ENCODE peak calls at places on chromosomes 16 and 17, in six cellular contexts. W is NB4, G is K562, K is A549, Z is HepG2, U is GM12878. I is an unnamed sample.

GRCh38 chr16:34078697-34079096 is 619.3 kb downstream of the TP53TG3F start:
- DNase-seq in W (peak; percentile 9), G (no peak), K (no peak), Z (no peak), U (no peak), I (peak; percentile 92)

GRCh38 chr16:19644877-19645276 is 73.2 kb downstream of the KNOP1 start:
- DNase-seq in W (no peak), G (no peak), K (no peak), Z (no peak), U (no peak), I (no peak)

GRCh38 chr16:21157632-21158031 is 842 bp upstream of the LDAF1 start:
- DNase-seq in W (no peak), G (no peak), K (no peak), Z (no peak), U (no peak), I (no peak)

GRCh38 chr16:22739077-22739476 is 74.9 kb upstream of the HS3ST2 start:
- DNase-seq in W (peak; percentile 41), G (no peak), K (no peak), Z (no peak), U (no peak), I (no peak)

GRCh38 chr16:60815033-60815432 is 1221.2 kb downstream of the CDH8 start:
- DNase-seq in W (no peak), G (no peak), K (no peak), Z (no peak), U (no peak), I (no peak)

GRCh38 chr17:78154903-78155811 is 9.0 kb downstream of the C17orf99 start:
- DNase-seq in W (no peak), G (no peak), K (no peak), Z (no peak), U (peak; percentile 97), I (no peak)

GRCh38 chr17:17683710-17684365 is 2.6 kb downstream of the RAI1 start:
- DNase-seq in W (no peak), G (no peak), K (no peak), Z (no peak), U (no peak), I (no peak)

GRCh38 chr16:75620326-75621169 is 2.5 kb downstream of the ADAT1 start:
- DNase-seq in W (no peak), G (peak; percentile 74), K (no peak), Z (no peak), U (no peak), I (no peak)

GRCh38 chr17:78767806-78768205 is 14.3 kb downstream of the CYTH1 start:
- DNase-seq in W (no peak), G (no peak), K (no peak), Z (no peak), U (no peak), I (peak; percentile 54)

GRCh38 chr16:84834403-84834772 is 14.6 kb downstream of the CRISPLD2 start:
- DNase-seq in W (no peak), G (no peak), K (no peak), Z (no peak), U (no peak), I (no peak)

GRCh38 chr16:66516808-66517585 is 32.9 kb downstream of the TK2 start:
- DNase-seq in W (peak; percentile 100), G (peak; percentile 95), K (peak; percentile 99), Z (peak; percentile 100), U (peak; percentile 98), I (peak; percentile 100)
- TF ChIP-seq MYC in W (peak; percentile 94), G (no peak), K (peak; percentile 90), Z (peak; percentile 97), U (no peak), I (no peak)

DNA sequence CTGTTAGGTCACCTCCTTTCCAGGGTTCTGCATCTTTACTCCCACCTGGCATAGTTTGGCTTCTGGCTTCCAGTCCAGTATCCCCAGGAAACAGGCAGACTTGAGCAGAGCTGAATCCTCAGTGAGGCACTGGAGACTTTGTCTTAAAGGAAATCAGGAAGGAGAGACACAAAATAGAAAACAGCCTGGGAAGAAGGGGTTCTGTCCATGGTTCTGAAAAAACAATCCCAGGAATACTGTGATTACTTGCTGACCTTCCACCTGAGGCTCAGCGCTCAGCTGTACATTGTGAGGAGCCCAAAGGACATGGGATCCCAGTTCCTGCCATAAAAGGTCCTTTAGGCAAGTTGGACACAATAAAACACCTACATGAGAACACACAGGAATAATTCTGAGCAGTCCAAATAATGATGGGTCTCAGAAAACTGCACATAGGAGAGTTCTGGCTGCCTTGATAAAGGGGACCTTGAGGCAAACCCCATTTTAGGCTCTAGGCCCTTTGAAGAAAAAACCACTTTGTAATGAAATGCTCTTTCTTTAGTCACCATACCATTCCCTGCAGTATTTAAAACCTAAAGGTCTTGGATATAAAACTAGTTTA is 81.4 kb upstream of the CRHR1 start:
- DNase-seq in W (no peak), G (no peak), K (peak; percentile 37), Z (no peak), U (no peak), I (peak; percentile 29)
- TF ChIP-seq MYC in W (no peak), G (no peak), K (no peak), Z (no peak), U (no peak), I (no peak)

DNA sequence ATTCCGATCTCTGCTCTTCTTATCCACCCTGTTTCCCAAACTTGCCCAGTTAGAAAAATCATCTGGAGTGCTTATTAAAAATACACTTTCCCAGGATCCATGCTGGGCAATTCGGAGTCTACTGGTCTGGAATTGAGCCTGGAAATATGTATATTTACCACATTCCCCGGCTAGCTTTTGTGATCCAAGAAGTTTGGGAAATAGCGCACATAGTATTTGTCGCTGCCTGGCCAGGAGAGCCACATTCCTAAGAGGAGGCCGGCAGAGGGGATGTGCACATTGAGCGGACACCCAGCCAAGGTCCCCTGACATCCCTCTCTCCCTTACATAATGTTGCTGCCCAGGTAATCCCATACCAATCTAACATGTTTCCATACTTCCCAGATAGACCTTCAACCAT is 62.1 kb upstream of the TMEM97 start:
- DNase-seq in W (no peak), G (no peak), K (no peak), Z (peak; percentile 21), U (no peak), I (no peak)
- TF ChIP-seq MYC in W (no peak), G (no peak), K (no peak), Z (no peak), U (no peak), I (no peak)

GRCh38 chr17:80492343-80493136 is 16.1 kb upstream of the NPTX1 start:
- DNase-seq in W (no peak), G (no peak), K (no peak), Z (no peak), U (no peak), I (no peak)

GRCh38 chr17:80491478-80492342 is 15.3 kb upstream of the NPTX1 start:
- DNase-seq in W (no peak), G (no peak), K (peak; percentile 62), Z (peak; percentile 89), U (no peak), I (no peak)

GRCh38 chr17:80497726-80498241 is 21.4 kb upstream of the NPTX1 start:
- DNase-seq in W (no peak), G (no peak), K (no peak), Z (no peak), U (no peak), I (no peak)

GRCh38 chr17:80498242-80498919 is 22.0 kb upstream of the NPTX1 start:
- DNase-seq in W (no peak), G (no peak), K (no peak), Z (peak; percentile 76), U (no peak), I (no peak)

DNA sequence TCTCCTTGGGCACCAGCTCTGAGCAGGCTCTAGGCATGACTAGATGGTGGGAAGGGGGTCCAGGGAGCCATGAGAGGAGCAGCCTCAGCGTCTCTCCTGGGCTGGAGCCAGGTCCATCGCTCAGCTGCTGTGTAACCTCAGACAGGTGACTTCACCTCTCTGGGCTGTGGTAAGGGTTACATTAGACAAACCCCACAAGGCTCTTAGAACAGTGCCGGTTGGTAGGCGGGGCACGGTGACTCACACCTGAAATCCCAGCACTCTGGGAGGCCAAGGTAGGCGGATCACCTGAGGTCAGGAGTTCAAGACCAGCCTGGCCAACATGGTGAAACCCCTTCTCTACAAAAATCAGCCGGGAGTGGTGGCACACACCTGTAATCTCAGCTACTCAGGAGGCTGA is 18.1 kb upstream of the NPTX1 start:
- DNase-seq in W (no peak), G (no peak), K (no peak), Z (no peak), U (no peak), I (no peak)
- TF ChIP-seq MYC in W (no peak), G (no peak), K (no peak), Z (no peak), U (no peak), I (no peak)

GRCh38 chr16:1407749-1408148 is 6.8 kb downstream of the UNKL start:
- DNase-seq in W (no peak), G (no peak), K (no peak), Z (no peak), U (no peak), I (no peak)
- TF ChIP-seq MYC in W (no peak), G (no peak), K (no peak), Z (no peak), U (no peak), I (no peak)

DNA sequence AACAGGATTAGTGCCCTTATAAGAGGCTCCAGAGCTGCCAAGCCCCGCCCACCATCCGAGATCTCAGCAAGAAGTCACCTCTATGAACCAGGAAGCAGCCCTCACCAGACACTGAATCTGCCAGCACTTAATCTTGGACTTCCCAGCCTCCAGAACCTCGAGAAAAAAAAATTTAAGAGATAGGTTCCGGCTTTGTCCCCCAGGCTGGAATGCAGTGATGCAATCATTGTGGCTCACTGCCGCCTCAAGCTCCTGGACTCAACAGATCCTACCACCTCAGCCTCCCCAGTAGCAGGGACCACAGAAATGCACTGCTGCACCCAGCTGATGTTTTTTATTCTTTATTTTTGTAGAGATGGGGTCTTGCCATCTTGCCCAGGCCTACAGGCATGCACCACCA is 22.5 kb upstream of the ADCY9 start:
- DNase-seq in W (no peak), G (no peak), K (no peak), Z (no peak), U (no peak), I (no peak)
- TF ChIP-seq MYC in W (no peak), G (no peak), K (no peak), Z (no peak), U (no peak), I (no peak)

GRCh38 chr17:31095239-31096105 is 695 bp downstream of the NF1 start:
- DNase-seq in W (peak; percentile 66), G (peak; percentile 82), K (peak; percentile 77), Z (peak; percentile 7), U (no peak), I (peak; percentile 47)
- TF ChIP-seq MYC in W (no peak), G (no peak), K (no peak), Z (no peak), U (no peak), I (no peak)

I was measured in endothelial cell of umbilical vein.